ENCODE peak calls at places on chromosomes 13 and 19, in eight cellular contexts. W is GM23338, C is hippocampal formation, K is astrocyte, G is hepatic stellate cell, Q is right atrium auricular region, I is A172, F is HCEC 1CT. X is an unnamed sample.

GRCh38 chr13:31909889-31910551 is 121.6 kb upstream of the FRY start:
- DNase-seq in W (peak), C (peak), K (peak), G (no peak), Q (no peak), I (peak), F (peak), X (peak)

GRCh38 chr19:46620716-46621115 is 4.2 kb downstream of the PTGIR start:
- DNase-seq in W (no peak), C (no peak), K (peak), G (peak), Q (no peak), I (no peak), F (no peak), X (no peak)

GRCh38 chr19:1923319-1923718 is 17.7 kb upstream of the CSNK1G2 start:
- DNase-seq in W (no peak), C (no peak), K (no peak), G (no peak), Q (no peak), I (no peak), F (no peak), X (no peak)

GRCh38 chr19:11225815-11226214 is 13.6 kb upstream of the ANGPTL8 start:
- DNase-seq in W (no peak), C (no peak), K (no peak), G (no peak), Q (no peak), I (no peak), F (no peak), X (no peak)

GRCh38 chr19:19171821-19172532 is 1.9 kb upstream of the MEF2B start:
- DNase-seq in W (peak), C (no peak), K (no peak), G (no peak), Q (no peak), I (no peak), F (peak), X (no peak)

GRCh38 chr13:95099541-95099940 is 201.7 kb downstream of the ABCC4 start:
- DNase-seq in W (no peak), C (no peak), K (peak), G (no peak), Q (no peak), I (peak), F (peak), X (no peak)

GRCh38 chr19:34474233-34474989 is 7.1 kb upstream of the WTIP start:
- DNase-seq in W (no peak), C (no peak), K (no peak), G (no peak), Q (peak), I (no peak), F (no peak), X (no peak)

GRCh38 chr19:7944177-7944761 is 803 bp upstream of the TIMM44 start:
- DNase-seq in W (peak), C (peak), K (peak), G (peak), Q (peak), I (peak), F (peak), X (peak)

GRCh38 chr19:55486043-55486970 is 1.3 kb downstream of the NAT14 start:
- DNase-seq in W (no peak), C (no peak), K (no peak), G (no peak), Q (no peak), I (no peak), F (no peak), X (no peak)

GRCh38 chr19:2274937-2275535 is 6.9 kb downstream of the PEAK3 start:
- DNase-seq in W (peak), C (peak), K (peak), G (peak), Q (peak), I (peak), F (peak), X (no peak)

X was measured in neuronal stem cell.